ENCODE peak calls at places on chromosomes 6 and 20, in eight cellular contexts. O, A, X, J, L, Z, W and K are unnamed samples.

GRCh38 chr6:8006208-8006607 is 58.0 kb downstream of the BLOC1S5 start:
- DNase-seq in O (peak; percentile 39), A (peak; percentile 21), X (peak; percentile 14), J (no peak), L (peak; percentile 55), Z (no peak), W (peak; percentile 60), K (no peak)

GRCh38 chr6:130140084-130140483 is 82.7 kb downstream of the SAMD3 start:
- DNase-seq in O (no peak), A (no peak), X (no peak), J (no peak), L (no peak), Z (no peak), W (no peak), K (no peak)

GRCh38 chr6:107144014-107144413 is 28.7 kb upstream of the BEND3 start:
- DNase-seq in O (no peak), A (no peak), X (no peak), J (no peak), L (no peak), Z (no peak), W (no peak), K (no peak)

GRCh38 chr20:57440678-57441509 is 49.7 kb downstream of the RBM38 start:
- DNase-seq in O (no peak), A (no peak), X (no peak), J (no peak), L (peak; percentile 50), Z (no peak), W (peak; percentile 60), K (no peak)

GRCh38 chr6:33769248-33769821 is 19.6 kb downstream of the LEMD2 start:
- DNase-seq in O (no peak), A (no peak), X (no peak), J (no peak), L (peak; percentile 86), Z (no peak), W (no peak), K (no peak)

GRCh38 chr6:16639689-16640480 is 121.4 kb downstream of the ATXN1 start:
- DNase-seq in O (peak; percentile 88), A (peak; percentile 78), X (no peak), J (peak; percentile 77), L (no peak), Z (no peak), W (no peak), K (no peak)

GRCh38 chr6:143579703-143580102 is 68.2 kb upstream of the FUCA2 start:
- DNase-seq in O (peak; percentile 89), A (no peak), X (no peak), J (peak; percentile 83), L (no peak), Z (no peak), W (no peak), K (no peak)

GRCh38 chr6:99425647-99426453 is 742 bp upstream of the PNISR start:
- DNase-seq in O (peak; percentile 91), A (peak; percentile 91), X (peak; percentile 56), J (peak; percentile 71), L (peak; percentile 98), Z (peak; percentile 87), W (peak; percentile 97), K (peak; percentile 89)

GRCh38 chr6:34138191-34138590 is 7.7 kb downstream of the GRM4 start:
- DNase-seq in O (no peak), A (no peak), X (no peak), J (no peak), L (no peak), Z (no peak), W (no peak), K (no peak)

GRCh38 chr20:33443006-33443511 is 504 bp downstream of the SNTA1 start:
- DNase-seq in O (no peak), A (no peak), X (no peak), J (no peak), L (peak; percentile 56), Z (no peak), W (peak; percentile 73), K (no peak)

GRCh38 chr6:110250058-110250457 is 69.8 kb downstream of the CDC40 start:
- DNase-seq in O (no peak), A (no peak), X (no peak), J (no peak), L (no peak), Z (no peak), W (peak; percentile 61), K (no peak)

GRCh38 chr20:51412333-51412761 is 130.2 kb downstream of the NFATC2 start:
- DNase-seq in O (peak; percentile 41), A (no peak), X (no peak), J (no peak), L (no peak), Z (no peak), W (peak; percentile 27), K (no peak)

GRCh38 chr6:21135484-21136005 is 458.0 kb upstream of the SOX4 start:
- DNase-seq in O (no peak), A (no peak), X (no peak), J (no peak), L (peak; percentile 27), Z (no peak), W (no peak), K (no peak)

GRCh38 chr6:99364026-99364425 is 14.6 kb upstream of the FAXC start:
- DNase-seq in O (no peak), A (no peak), X (no peak), J (no peak), L (no peak), Z (no peak), W (no peak), K (no peak)

GRCh38 chr6:72316675-72317380 is 305.0 kb upstream of the KCNQ5 start:
- DNase-seq in O (no peak), A (no peak), X (no peak), J (no peak), L (no peak), Z (no peak), W (no peak), K (no peak)

GRCh38 chr6:53986721-53987526 is 124.3 kb upstream of the MLIP start:
- DNase-seq in O (no peak), A (no peak), X (no peak), J (no peak), L (peak; percentile 74), Z (no peak), W (peak; percentile 61), K (no peak)

GRCh38 chr6:19838442-19839236 is 1.5 kb downstream of the ID4 start:
- DNase-seq in O (peak; percentile 21), A (peak; percentile 87), X (no peak), J (no peak), L (peak; percentile 61), Z (peak; percentile 50), W (peak; percentile 95), K (no peak)

GRCh38 chr6:30556714-30556963 is 350 bp upstream of the GNL1 start:
- DNase-seq in O (no peak), A (peak; percentile 93), X (peak; percentile 92), J (no peak), L (no peak), Z (no peak), W (no peak), K (peak; percentile 82)

GRCh38 chr6:15621203-15622044 is 41.4 kb downstream of the DTNBP1 start:
- DNase-seq in O (no peak), A (no peak), X (no peak), J (no peak), L (peak; percentile 90), Z (peak; percentile 23), W (peak; percentile 56), K (peak; percentile 14)

GRCh38 chr6:113011803-113012202 is 664.7 kb downstream of the RFPL4B start:
- DNase-seq in O (peak; percentile 25), A (no peak), X (no peak), J (no peak), L (no peak), Z (no peak), W (peak; percentile 11), K (no peak)

GRCh38 chr6:114342826-114343781 is at the start of gene HS3ST5:
- DNase-seq in O (peak; percentile 17), A (peak; percentile 50), X (no peak), J (peak; percentile 32), L (peak; percentile 79), Z (peak; percentile 70), W (peak; percentile 87), K (no peak)

GRCh38 chr6:122008105-122009100 is 391.0 kb upstream of the HSF2 start:
- DNase-seq in O (peak; percentile 38), A (no peak), X (no peak), J (peak; percentile 20), L (no peak), Z (peak; percentile 8), W (peak; percentile 17), K (no peak)

GRCh38 chr6:52233975-52234823 is 10.1 kb downstream of the IL17F start:
- DNase-seq in O (peak; percentile 70), A (peak; percentile 78), X (no peak), J (peak; percentile 16), L (peak; percentile 64), Z (peak; percentile 26), W (peak; percentile 95), K (no peak)

GRCh38 chr20:63091901-63092659 is 85.3 kb upstream of the BHLHE23 start:
- DNase-seq in O (no peak), A (no peak), X (no peak), J (no peak), L (no peak), Z (no peak), W (no peak), K (no peak)

GRCh38 chr6:56766806-56767178 is 124.1 kb upstream of the DST start:
- DNase-seq in O (peak; percentile 83), A (no peak), X (no peak), J (peak; percentile 46), L (no peak), Z (no peak), W (no peak), K (no peak)

GRCh38 chr20:24584538-24585356 is 115.3 kb downstream of the SYNDIG1 start:
- DNase-seq in O (peak; percentile 39), A (peak; percentile 12), X (no peak), J (peak; percentile 16), L (no peak), Z (no peak), W (peak; percentile 15), K (no peak)

GRCh38 chr20:4998160-4998651 is 3.1 kb downstream of the SLC23A2 start:
- DNase-seq in O (no peak), A (no peak), X (no peak), J (no peak), L (peak; percentile 15), Z (no peak), W (no peak), K (no peak)

GRCh38 chr6:15893556-15894253 is 230.9 kb upstream of the DTNBP1 start:
- DNase-seq in O (no peak), A (no peak), X (no peak), J (no peak), L (peak; percentile 85), Z (no peak), W (peak; percentile 38), K (peak; percentile 91)

GRCh38 chr6:168221497-168222079 is 98.0 kb downstream of the DACT2 start:
- DNase-seq in O (no peak), A (no peak), X (no peak), J (no peak), L (no peak), Z (no peak), W (no peak), K (no peak)

GRCh38 chr6:139765825-139766285 is 391.4 kb upstream of the CITED2 start:
- DNase-seq in O (peak; percentile 83), A (peak; percentile 41), X (no peak), J (peak; percentile 87), L (no peak), Z (no peak), W (no peak), K (no peak)

GRCh38 chr6:105780146-105780860 is 305.8 kb upstream of the PRDM1 start:
- DNase-seq in O (no peak), A (no peak), X (no peak), J (no peak), L (no peak), Z (no peak), W (no peak), K (no peak)

GRCh38 chr6:30834643-30835042 is 49.7 kb upstream of the DDR1 start:
- DNase-seq in O (no peak), A (no peak), X (no peak), J (no peak), L (no peak), Z (no peak), W (no peak), K (no peak)

GRCh38 chr6:1832844-1833787 is 223.4 kb downstream of the FOXC1 start:
- DNase-seq in O (peak; percentile 45), A (peak; percentile 87), X (no peak), J (no peak), L (no peak), Z (no peak), W (peak; percentile 97), K (peak; percentile 27)

GRCh38 chr6:33993091-33993490 is 152.8 kb downstream of the GRM4 start:
- DNase-seq in O (no peak), A (no peak), X (no peak), J (no peak), L (no peak), Z (no peak), W (no peak), K (no peak)